ENCODE peak calls at places on chromosomes 16 and 17, in four cellular contexts. O is progenitor cell of endocrine pancreas; D is mammary epithelial cell; E is activated CD8-positive, alpha-beta memory T cell treated with anti-CD3 and anti-CD28 coated beads for 4 hours. V is an unnamed sample.

GRCh38 chr17:27559996-27560481 is 70.9 kb upstream of the LGALS9 start:
- DNase-seq in O (no peak), D (peak; percentile 39), E (no peak), V (peak; percentile 99)

GRCh38 chr16:10738231-10739077 is 5.2 kb upstream of the NUBP1 start:
- DNase-seq in O (no peak), D (peak; percentile 89), E (peak; percentile 33), V (peak; percentile 68)

GRCh38 chr17:57456622-57457021 is 200.3 kb downstream of the MSI2 start:
- DNase-seq in O (no peak), D (no peak), E (no peak), V (no peak)

GRCh38 chr16:64475627-64476351 is 646.1 kb downstream of the CDH11 start:
- DNase-seq in O (no peak), D (no peak), E (no peak), V (peak; percentile 62)

GRCh38 chr16:70589998-70590471 is 56.3 kb upstream of the IL34 start:
- DNase-seq in O (no peak), D (peak; percentile 58), E (no peak), V (peak; percentile 90)

GRCh38 chr17:78250891-78251772 is 19.7 kb downstream of the TMEM235 start:
- DNase-seq in O (peak; percentile 87), D (peak; percentile 81), E (peak; percentile 72), V (peak; percentile 86)

GRCh38 chr17:64006361-64007088 is 8.4 kb downstream of the PRR29 start:
- DNase-seq in O (no peak), D (no peak), E (no peak), V (no peak)

GRCh38 chr16:24689128-24689527 is 40.3 kb upstream of the TNRC6A start:
- DNase-seq in O (no peak), D (no peak), E (no peak), V (peak; percentile 73)

V was measured in fibroblast of pulmonary artery.